ENCODE peak calls at places on chromosome 22, in seven cellular contexts. J, Y, O, K, X, F and S are unnamed samples.

GRCh38 chr22:22884888-22885840 is 2.5 kb upstream of the IGLL5 start:
- DNase-seq in J (no peak), Y (no peak), O (no peak), K (no peak), X (no peak), F (no peak), S (peak; percentile 77)

GRCh38 chr22:44723801-44724200 is 21.8 kb downstream of the PRR5 start:
- DNase-seq in J (no peak), Y (peak; percentile 34), O (peak; percentile 45), K (no peak), X (peak; percentile 46), F (no peak), S (no peak)

GRCh38 chr22:30187726-30188407 is 58.7 kb downstream of the LIF start:
- DNase-seq in J (peak; percentile 75), Y (no peak), O (peak; percentile 69), K (no peak), X (peak; percentile 43), F (no peak), S (no peak)

GRCh38 chr22:45816771-45817170 is 145.1 kb downstream of the ATXN10 start:
- DNase-seq in J (peak; percentile 72), Y (no peak), O (no peak), K (no peak), X (no peak), F (no peak), S (no peak)

GRCh38 chr22:25111579-25112517 is 87.8 kb upstream of the CRYBB3 start:
- DNase-seq in J (no peak), Y (no peak), O (peak; percentile 19), K (no peak), X (no peak), F (no peak), S (no peak)

GRCh38 chr22:37091986-37092385 is 17.5 kb downstream of the TMPRSS6 start:
- DNase-seq in J (no peak), Y (no peak), O (no peak), K (no peak), X (no peak), F (no peak), S (no peak)

GRCh38 chr22:33302049-33302545 is 243.9 kb upstream of the SYN3 start:
- DNase-seq in J (no peak), Y (peak; percentile 66), O (peak; percentile 71), K (peak; percentile 92), X (peak; percentile 68), F (peak; percentile 9), S (peak; percentile 78)

GRCh38 chr22:40276877-40277823 is 69.2 kb upstream of the ADSL start:
- DNase-seq in J (no peak), Y (no peak), O (peak; percentile 64), K (no peak), X (peak; percentile 65), F (no peak), S (no peak)

GRCh38 chr22:46368422-46368821 is 32.9 kb downstream of the TRMU start:
- DNase-seq in J (no peak), Y (no peak), O (no peak), K (no peak), X (no peak), F (no peak), S (no peak)

GRCh38 chr22:47841166-47841565 is 1078.7 kb downstream of the TBC1D22A start:
- DNase-seq in J (no peak), Y (no peak), O (no peak), K (no peak), X (no peak), F (no peak), S (no peak)

GRCh38 chr22:47836957-47837356 is 1074.5 kb downstream of the TBC1D22A start:
- DNase-seq in J (no peak), Y (no peak), O (no peak), K (no peak), X (peak; percentile 24), F (no peak), S (no peak)

GRCh38 chr22:47835726-47836125 is 1073.3 kb downstream of the TBC1D22A start:
- DNase-seq in J (no peak), Y (peak; percentile 15), O (peak; percentile 5), K (no peak), X (peak; percentile 96), F (no peak), S (no peak)

GRCh38 chr22:47839586-47840245 is 1077.3 kb downstream of the TBC1D22A start:
- DNase-seq in J (no peak), Y (no peak), O (no peak), K (no peak), X (peak; percentile 6), F (no peak), S (no peak)

DNA sequence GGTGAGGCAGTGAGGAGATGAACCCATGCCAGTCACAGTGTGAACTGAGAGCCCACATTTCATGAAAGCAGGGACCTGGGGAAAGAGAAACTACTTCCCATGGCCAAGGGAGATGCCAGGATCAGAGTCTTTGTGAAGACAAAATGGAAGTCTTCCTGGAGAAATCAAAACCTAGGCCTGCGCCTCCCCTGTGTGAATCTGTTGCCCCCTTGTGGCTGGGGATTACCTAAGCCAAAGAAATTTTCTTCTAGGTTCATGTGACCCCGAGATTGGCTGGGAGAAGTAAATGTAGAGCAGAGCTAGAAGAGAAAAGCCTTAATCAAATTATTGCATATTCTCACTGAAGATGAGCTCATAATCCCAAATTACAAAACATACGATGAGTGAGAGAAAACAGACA is 1075.3 kb downstream of the TBC1D22A start:
- DNase-seq in J (no peak), Y (peak; percentile 30), O (peak; percentile 13), K (no peak), X (peak; percentile 28), F (no peak), S (no peak)
- TF ChIP-seq CTCF in J (no peak), Y (peak; percentile 50), O (peak; percentile 39), K (no peak), X (peak; percentile 30), F (no peak), S (peak; percentile 29)

GRCh38 chr22:20180640-20181039 is 29.8 kb upstream of the CCDC188 start:
- DNase-seq in J (no peak), Y (no peak), O (no peak), K (no peak), X (no peak), F (no peak), S (no peak)
- TF ChIP-seq CTCF in J (no peak), Y (no peak), O (no peak), K (no peak), X (no peak), F (no peak), S (no peak)

GRCh38 chr22:42346722-42347121 is 76.3 kb upstream of the TCF20 start:
- DNase-seq in J (no peak), Y (no peak), O (no peak), K (no peak), X (no peak), F (no peak), S (no peak)
- TF ChIP-seq CTCF in J (no peak), Y (no peak), O (no peak), K (no peak), X (no peak), F (no peak), S (no peak)

GRCh38 chr22:50185384-50186087 is at the start of gene TRABD:
- DNase-seq in J (peak; percentile 98), Y (peak; percentile 72), O (peak; percentile 93), K (peak; percentile 91), X (peak; percentile 88), F (peak; percentile 82), S (peak; percentile 95)

GRCh38 chr22:50188356-50188755 is 2.6 kb downstream of the TRABD start:
- DNase-seq in J (no peak), Y (no peak), O (no peak), K (no peak), X (no peak), F (no peak), S (no peak)

GRCh38 chr22:50184541-50185383 is 951 bp upstream of the TRABD start:
- DNase-seq in J (no peak), Y (no peak), O (no peak), K (no peak), X (no peak), F (no peak), S (no peak)

GRCh38 chr22:50186789-50187523 is 1.2 kb downstream of the TRABD start:
- DNase-seq in J (no peak), Y (no peak), O (peak; percentile 29), K (peak; percentile 58), X (peak; percentile 19), F (no peak), S (no peak)

DNA sequence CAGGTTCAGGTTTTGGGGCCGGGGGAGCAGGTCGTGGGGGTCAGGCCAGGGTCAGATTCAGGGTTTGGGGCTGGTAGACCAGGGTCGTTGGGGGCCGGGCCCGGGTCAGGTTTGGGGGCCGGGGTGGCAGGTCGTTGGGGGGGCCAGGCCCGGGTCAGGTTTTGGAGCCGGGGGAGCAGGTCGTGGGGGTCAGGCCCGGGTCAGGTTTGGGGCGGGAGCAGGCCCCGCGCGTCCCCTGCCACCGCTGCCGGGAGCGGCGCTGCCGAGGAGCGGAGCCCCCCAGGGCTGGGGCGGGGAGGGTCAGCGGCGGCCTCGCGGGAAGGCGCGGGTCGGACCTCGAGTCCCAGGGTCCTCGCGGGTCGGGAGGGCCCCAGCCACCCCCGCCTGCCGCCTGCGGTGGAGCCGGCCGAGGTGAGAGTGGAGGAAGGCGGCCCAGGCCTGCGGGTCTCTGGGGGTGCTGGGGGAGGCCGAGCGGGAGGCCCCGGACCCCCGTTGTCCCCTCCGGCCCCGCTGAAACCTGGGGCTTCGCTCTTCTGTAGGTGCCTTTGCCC is 543 bp downstream of the TRABD start:
- DNase-seq in J (no peak), Y (no peak), O (no peak), K (no peak), X (no peak), F (no peak), S (no peak)
- TF ChIP-seq CTCF in J (no peak), Y (no peak), O (no peak), K (no peak), X (no peak), F (no peak), S (no peak)